ENCODE peak calls at places on chromosomes 11 and 22, in eight cellular contexts. One of them, this sample, is unnamed.

GRCh38 chr11:120383518-120384155 is 47.4 kb downstream of the ARHGEF12 start:
- DNase-seq in AG09319: no peak
- DNase-seq in natural killer cell: no peak
- DNase-seq in uterus: no peak
- DNase-seq in heart left ventricle: no peak
- DNase-seq in psoas muscle: no peak
- DNase-seq in astrocyte of the spinal cord: no peak
- DNase-seq in heart right ventricle: no peak
- DNase-seq in this sample: no peak

GRCh38 chr11:116199182-116199581 is 573.6 kb downstream of the BUD13 start:
- DNase-seq in AG09319: no peak
- DNase-seq in natural killer cell: no peak
- DNase-seq in uterus: no peak
- DNase-seq in heart left ventricle: peak; percentile 74
- DNase-seq in psoas muscle: no peak
- DNase-seq in astrocyte of the spinal cord: no peak
- DNase-seq in heart right ventricle: peak; percentile 24
- DNase-seq in this sample: no peak

GRCh38 chr22:42280836-42281235 is 10.4 kb upstream of the TCF20 start:
- DNase-seq in AG09319: no peak
- DNase-seq in natural killer cell: no peak
- DNase-seq in uterus: no peak
- DNase-seq in heart left ventricle: no peak
- DNase-seq in psoas muscle: no peak
- DNase-seq in astrocyte of the spinal cord: no peak
- DNase-seq in heart right ventricle: no peak
- DNase-seq in this sample: no peak

GRCh38 chr11:47192111-47192510 is 5.9 kb upstream of the PACSIN3 start:
- DNase-seq in AG09319: no peak
- DNase-seq in natural killer cell: no peak
- DNase-seq in uterus: no peak
- DNase-seq in heart left ventricle: no peak
- DNase-seq in psoas muscle: no peak
- DNase-seq in astrocyte of the spinal cord: no peak
- DNase-seq in heart right ventricle: no peak
- DNase-seq in this sample: no peak

GRCh38 chr11:3021125-3021524 is 29.0 kb upstream of the NAP1L4 start:
- DNase-seq in AG09319: no peak
- DNase-seq in natural killer cell: no peak
- DNase-seq in uterus: no peak
- DNase-seq in heart left ventricle: no peak
- DNase-seq in psoas muscle: no peak
- DNase-seq in astrocyte of the spinal cord: no peak
- DNase-seq in heart right ventricle: no peak
- DNase-seq in this sample: peak; percentile 39

GRCh38 chr11:105144887-105145286 is 5.3 kb upstream of the CARD18 start:
- DNase-seq in AG09319: peak; percentile 24
- DNase-seq in natural killer cell: no peak
- DNase-seq in uterus: no peak
- DNase-seq in heart left ventricle: no peak
- DNase-seq in psoas muscle: no peak
- DNase-seq in astrocyte of the spinal cord: peak; percentile 76
- DNase-seq in heart right ventricle: no peak
- DNase-seq in this sample: no peak

GRCh38 chr11:96145163-96145585 is 197.8 kb downstream of the MAML2 start:
- DNase-seq in AG09319: no peak
- DNase-seq in natural killer cell: no peak
- DNase-seq in uterus: no peak
- DNase-seq in heart left ventricle: no peak
- DNase-seq in psoas muscle: no peak
- DNase-seq in astrocyte of the spinal cord: no peak
- DNase-seq in heart right ventricle: no peak
- DNase-seq in this sample: no peak

GRCh38 chr11:118058311-118059230 is 18.3 kb upstream of the TMPRSS4 start:
- DNase-seq in AG09319: no peak
- DNase-seq in natural killer cell: no peak
- DNase-seq in uterus: no peak
- DNase-seq in heart left ventricle: no peak
- DNase-seq in psoas muscle: no peak
- DNase-seq in astrocyte of the spinal cord: no peak
- DNase-seq in heart right ventricle: no peak
- DNase-seq in this sample: no peak

GRCh38 chr11:96317576-96317975 is 25.4 kb downstream of the MAML2 start:
- DNase-seq in AG09319: no peak
- DNase-seq in natural killer cell: no peak
- DNase-seq in uterus: no peak
- DNase-seq in heart left ventricle: no peak
- DNase-seq in psoas muscle: no peak
- DNase-seq in astrocyte of the spinal cord: no peak
- DNase-seq in heart right ventricle: no peak
- DNase-seq in this sample: no peak

GRCh38 chr22:37101311-37102063 is 8.0 kb downstream of the TMPRSS6 start:
- DNase-seq in AG09319: no peak
- DNase-seq in natural killer cell: no peak
- DNase-seq in uterus: no peak
- DNase-seq in heart left ventricle: no peak
- DNase-seq in psoas muscle: no peak
- DNase-seq in astrocyte of the spinal cord: no peak
- DNase-seq in heart right ventricle: no peak
- DNase-seq in this sample: no peak

GRCh38 chr22:20229916-20230775 is 38.0 kb downstream of the RTN4R start:
- DNase-seq in AG09319: no peak
- DNase-seq in natural killer cell: no peak
- DNase-seq in uterus: no peak
- DNase-seq in heart left ventricle: no peak
- DNase-seq in psoas muscle: no peak
- DNase-seq in astrocyte of the spinal cord: no peak
- DNase-seq in heart right ventricle: no peak
- DNase-seq in this sample: no peak

DNA sequence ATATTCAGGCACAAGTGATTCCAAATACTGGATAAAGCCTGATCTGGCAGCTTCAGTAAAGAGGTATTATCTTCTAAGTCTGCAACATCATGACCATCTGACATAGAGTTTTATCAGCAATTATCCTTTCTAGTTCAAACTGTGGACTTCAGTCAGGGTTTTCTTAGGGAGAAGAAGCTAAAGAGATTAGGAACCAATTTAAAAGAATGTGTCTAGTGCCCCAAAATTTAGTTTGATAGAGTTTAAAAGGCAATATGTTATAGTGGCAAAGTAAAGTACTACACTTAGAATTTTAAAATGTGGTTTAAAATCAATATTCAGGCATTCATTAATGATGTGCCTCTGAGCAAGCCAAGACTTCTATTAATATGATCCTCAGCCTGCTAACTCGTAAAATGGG is 5.4 kb downstream of the PAK1 start:
- DNase-seq in AG09319: no peak
- DNase-seq in natural killer cell: no peak
- DNase-seq in uterus: no peak
- DNase-seq in heart left ventricle: no peak
- DNase-seq in psoas muscle: no peak
- DNase-seq in astrocyte of the spinal cord: no peak
- DNase-seq in heart right ventricle: no peak
- DNase-seq in this sample: no peak
- TF ChIP-seq CTCF in AG09319: no peak
- TF ChIP-seq CTCF in natural killer cell: no peak
- TF ChIP-seq CTCF in uterus: no peak
- TF ChIP-seq CTCF in heart left ventricle: no peak
- TF ChIP-seq CTCF in psoas muscle: no peak
- TF ChIP-seq CTCF in astrocyte of the spinal cord: no peak
- TF ChIP-seq CTCF in heart right ventricle: no peak
- TF ChIP-seq CTCF in this sample: no peak

DNA sequence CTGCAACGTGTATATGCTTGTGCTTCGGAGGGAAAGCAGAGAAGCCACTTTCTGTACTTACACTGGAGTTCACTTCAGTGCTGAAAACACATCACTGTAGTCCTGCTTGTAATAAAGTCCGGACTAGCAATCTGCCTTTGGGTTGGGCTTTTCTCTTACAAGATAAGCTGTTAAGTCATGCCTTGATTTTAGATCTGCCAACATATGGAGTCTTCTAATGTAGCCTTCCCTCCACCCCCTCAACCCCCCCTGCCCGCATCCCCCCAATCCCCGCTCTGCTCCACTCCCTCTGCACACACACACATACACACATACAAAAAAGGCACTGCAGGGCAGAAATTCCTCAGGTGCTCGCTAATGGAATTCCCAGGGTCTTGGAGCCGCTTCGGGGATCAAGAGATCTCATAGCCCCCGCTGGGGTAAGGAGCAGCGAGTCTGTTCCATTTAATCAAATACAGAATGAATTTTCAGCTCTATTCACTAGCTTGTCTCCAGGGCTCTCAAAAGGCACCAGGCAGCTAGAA is 3.4 kb downstream of the CDON start:
- DNase-seq in AG09319: no peak
- DNase-seq in natural killer cell: no peak
- DNase-seq in uterus: no peak
- DNase-seq in heart left ventricle: no peak
- DNase-seq in psoas muscle: no peak
- DNase-seq in astrocyte of the spinal cord: no peak
- DNase-seq in heart right ventricle: no peak
- DNase-seq in this sample: no peak
- TF ChIP-seq CTCF in AG09319: no peak
- TF ChIP-seq CTCF in natural killer cell: no peak
- TF ChIP-seq CTCF in uterus: no peak
- TF ChIP-seq CTCF in heart left ventricle: no peak
- TF ChIP-seq CTCF in psoas muscle: no peak
- TF ChIP-seq CTCF in astrocyte of the spinal cord: no peak
- TF ChIP-seq CTCF in heart right ventricle: no peak
- TF ChIP-seq CTCF in this sample: no peak

GRCh38 chr22:27406389-27406861 is 395.1 kb downstream of the MN1 start:
- DNase-seq in AG09319: no peak
- DNase-seq in natural killer cell: no peak
- DNase-seq in uterus: no peak
- DNase-seq in heart left ventricle: no peak
- DNase-seq in psoas muscle: no peak
- DNase-seq in astrocyte of the spinal cord: no peak
- DNase-seq in heart right ventricle: no peak
- DNase-seq in this sample: no peak

GRCh38 chr22:27407369-27407985 is 394.1 kb downstream of the MN1 start:
- DNase-seq in AG09319: no peak
- DNase-seq in natural killer cell: no peak
- DNase-seq in uterus: no peak
- DNase-seq in heart left ventricle: no peak
- DNase-seq in psoas muscle: no peak
- DNase-seq in astrocyte of the spinal cord: no peak
- DNase-seq in heart right ventricle: no peak
- DNase-seq in this sample: no peak

GRCh38 chr22:27409299-27409698 is 392.3 kb downstream of the MN1 start:
- DNase-seq in AG09319: no peak
- DNase-seq in natural killer cell: no peak
- DNase-seq in uterus: no peak
- DNase-seq in heart left ventricle: no peak
- DNase-seq in psoas muscle: no peak
- DNase-seq in astrocyte of the spinal cord: no peak
- DNase-seq in heart right ventricle: no peak
- DNase-seq in this sample: no peak

GRCh38 chr22:27408068-27408467 is 393.5 kb downstream of the MN1 start:
- DNase-seq in AG09319: no peak
- DNase-seq in natural killer cell: no peak
- DNase-seq in uterus: no peak
- DNase-seq in heart left ventricle: no peak
- DNase-seq in psoas muscle: no peak
- DNase-seq in astrocyte of the spinal cord: no peak
- DNase-seq in heart right ventricle: no peak
- DNase-seq in this sample: no peak

DNA sequence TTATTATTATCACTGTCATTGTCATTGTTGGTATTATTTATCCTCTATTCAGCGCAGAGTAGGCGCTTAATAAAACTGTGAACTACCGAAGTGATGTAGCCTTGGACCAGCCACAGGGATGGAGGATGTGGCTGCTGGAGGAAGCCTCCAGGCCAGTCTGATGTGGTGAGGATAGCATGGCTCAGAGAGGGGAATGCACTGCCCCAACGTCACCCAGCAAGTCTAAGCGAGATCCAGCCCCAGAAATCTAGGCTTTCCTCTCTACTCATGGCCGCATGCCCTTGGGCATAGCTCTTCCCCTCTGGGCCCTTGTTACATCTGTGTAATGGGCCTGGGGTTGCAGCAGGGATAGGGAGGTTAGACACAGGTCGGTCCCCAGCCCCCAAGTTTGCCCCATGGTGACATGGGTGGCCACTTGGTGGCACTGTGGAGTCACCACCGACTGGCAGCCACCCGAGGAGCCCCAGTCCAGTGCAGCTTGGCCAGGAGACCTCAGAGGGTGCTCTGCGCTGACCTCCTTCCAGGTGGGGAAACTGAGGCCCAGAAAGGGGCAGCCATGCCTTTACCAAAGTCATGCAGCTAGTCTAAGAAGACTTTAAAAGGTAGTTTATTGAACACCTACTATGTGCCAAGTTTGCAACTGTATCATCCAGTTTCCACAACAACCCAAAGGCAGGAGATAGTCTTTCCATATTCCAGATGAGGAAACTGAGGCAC is 395.7 kb downstream of the MN1 start:
- DNase-seq in AG09319: no peak
- DNase-seq in natural killer cell: no peak
- DNase-seq in uterus: peak; percentile 26
- DNase-seq in heart left ventricle: peak; percentile 65
- DNase-seq in psoas muscle: peak; percentile 65
- DNase-seq in astrocyte of the spinal cord: peak; percentile 38
- DNase-seq in heart right ventricle: peak; percentile 36
- DNase-seq in this sample: no peak
- TF ChIP-seq CTCF in AG09319: peak; percentile 75
- TF ChIP-seq CTCF in natural killer cell: peak; percentile 13
- TF ChIP-seq CTCF in uterus: peak; percentile 23
- TF ChIP-seq CTCF in heart left ventricle: peak; percentile 65
- TF ChIP-seq CTCF in psoas muscle: peak; percentile 78
- TF ChIP-seq CTCF in astrocyte of the spinal cord: peak; percentile 82
- TF ChIP-seq CTCF in heart right ventricle: peak; percentile 82
- TF ChIP-seq CTCF in this sample: no peak

GRCh38 chr11:67389477-67389876 is 2.3 kb upstream of the RAD9A start:
- DNase-seq in AG09319: no peak
- DNase-seq in natural killer cell: peak; percentile 50
- DNase-seq in uterus: no peak
- DNase-seq in heart left ventricle: peak; percentile 56
- DNase-seq in psoas muscle: no peak
- DNase-seq in astrocyte of the spinal cord: no peak
- DNase-seq in heart right ventricle: no peak
- DNase-seq in this sample: peak; percentile 52

GRCh38 chr11:67392182-67392715 is 463 bp downstream of the RAD9A start:
- DNase-seq in AG09319: no peak
- DNase-seq in natural killer cell: no peak
- DNase-seq in uterus: no peak
- DNase-seq in heart left ventricle: no peak
- DNase-seq in psoas muscle: no peak
- DNase-seq in astrocyte of the spinal cord: no peak
- DNase-seq in heart right ventricle: no peak
- DNase-seq in this sample: no peak

GRCh38 chr11:67390947-67391303 is 861 bp upstream of the RAD9A start:
- DNase-seq in AG09319: no peak
- DNase-seq in natural killer cell: no peak
- DNase-seq in uterus: no peak
- DNase-seq in heart left ventricle: no peak
- DNase-seq in psoas muscle: no peak
- DNase-seq in astrocyte of the spinal cord: no peak
- DNase-seq in heart right ventricle: no peak
- DNase-seq in this sample: no peak

GRCh38 chr11:67393437-67393836 is 1.7 kb downstream of the RAD9A start:
- DNase-seq in AG09319: no peak
- DNase-seq in natural killer cell: no peak
- DNase-seq in uterus: no peak
- DNase-seq in heart left ventricle: no peak
- DNase-seq in psoas muscle: no peak
- DNase-seq in astrocyte of the spinal cord: no peak
- DNase-seq in heart right ventricle: no peak
- DNase-seq in this sample: no peak

GRCh38 chr11:67391304-67392181 is at the start of gene RAD9A:
- DNase-seq in AG09319: peak; percentile 78
- DNase-seq in natural killer cell: peak; percentile 88
- DNase-seq in uterus: peak; percentile 92
- DNase-seq in heart left ventricle: peak; percentile 99
- DNase-seq in psoas muscle: peak; percentile 96
- DNase-seq in astrocyte of the spinal cord: peak; percentile 93
- DNase-seq in heart right ventricle: peak; percentile 95
- DNase-seq in this sample: peak; percentile 85
- TF ChIP-seq CTCF in AG09319: no peak
- TF ChIP-seq CTCF in natural killer cell: no peak
- TF ChIP-seq CTCF in uterus: no peak
- TF ChIP-seq CTCF in heart left ventricle: no peak
- TF ChIP-seq CTCF in psoas muscle: no peak
- TF ChIP-seq CTCF in astrocyte of the spinal cord: no peak
- TF ChIP-seq CTCF in heart right ventricle: no peak
- TF ChIP-seq CTCF in this sample: no peak

This sample was measured in CD4-positive, alpha-beta T cell.